ENCODE peak calls at places on chromosome 13, in ten cellular contexts. E is adrenal gland, F is heart right ventricle, T is HCT116, I is transverse colon, R is fibroblast of pulmonary artery, P is mammary epithelial cell, L is tibial nerve, H is thoracic aorta, Z is K562. M is an unnamed sample.

GRCh38 chr13:67023088-67023893 is 206.8 kb downstream of the PCDH9 start:
- DNase-seq in E (no peak), F (no peak), T (no peak), I (no peak), R (peak; percentile 90), P (peak; percentile 77), L (peak; percentile 12), H (no peak), Z (no peak), M (peak; percentile 86)

GRCh38 chr13:112842343-112842856 is 126.6 kb upstream of the MCF2L start:
- DNase-seq in E (peak; percentile 32), F (peak; percentile 61), T (no peak), I (no peak), R (peak; percentile 43), P (no peak), L (peak; percentile 31), H (no peak), Z (no peak), M (no peak)

GRCh38 chr13:39501711-39502324 is 101.2 kb downstream of the LHFPL6 start:
- DNase-seq in E (no peak), F (peak; percentile 65), T (no peak), I (no peak), R (no peak), P (no peak), L (no peak), H (no peak), Z (no peak), M (peak; percentile 2)

GRCh38 chr13:34165158-34165557 is 347.2 kb downstream of the RFC3 start:
- DNase-seq in E (no peak), F (no peak), T (no peak), I (no peak), R (no peak), P (no peak), L (no peak), H (no peak), Z (no peak), M (no peak)

GRCh38 chr13:49869514-49869913 is 66.6 kb downstream of the SPRYD7 start:
- DNase-seq in E (no peak), F (no peak), T (no peak), I (no peak), R (peak; percentile 53), P (no peak), L (peak; percentile 11), H (no peak), Z (peak; percentile 23), M (no peak)

GRCh38 chr13:76556632-76557031 is 329.6 kb downstream of the KCTD12 start:
- DNase-seq in E (no peak), F (no peak), T (no peak), I (no peak), R (no peak), P (no peak), L (no peak), H (no peak), Z (no peak), M (no peak)

GRCh38 chr13:105087941-105088340 is 1447.5 kb downstream of the EFNB2 start:
- DNase-seq in E (no peak), F (no peak), T (no peak), I (no peak), R (no peak), P (no peak), L (no peak), H (no peak), Z (no peak), M (no peak)

GRCh38 chr13:71358218-71358617 is 508.8 kb downstream of the DACH1 start:
- DNase-seq in E (no peak), F (no peak), T (no peak), I (no peak), R (no peak), P (peak; percentile 11), L (no peak), H (no peak), Z (no peak), M (no peak)

GRCh38 chr13:106432636-106433035 is 102.8 kb downstream of the EFNB2 start:
- DNase-seq in E (no peak), F (no peak), T (peak; percentile 41), I (no peak), R (peak; percentile 5), P (peak; percentile 4), L (no peak), H (no peak), Z (no peak), M (no peak)

GRCh38 chr13:23288564-23288963 is 107.8 kb downstream of the SGCG start:
- DNase-seq in E (no peak), F (no peak), T (no peak), I (no peak), R (peak; percentile 16), P (no peak), L (no peak), H (no peak), Z (no peak), M (no peak)

GRCh38 chr13:21338651-21339278 is 120.3 kb downstream of the ZDHHC20 start:
- DNase-seq in E (no peak), F (no peak), T (no peak), I (no peak), R (no peak), P (no peak), L (no peak), H (no peak), Z (no peak), M (no peak)

GRCh38 chr13:76903544-76904162 is 17.4 kb upstream of the KCTD12 start:
- DNase-seq in E (peak; percentile 75), F (peak; percentile 70), T (peak; percentile 69), I (peak; percentile 65), R (peak; percentile 91), P (peak; percentile 64), L (peak; percentile 63), H (no peak), Z (peak; percentile 64), M (no peak)

GRCh38 chr13:36674337-36675212 is 755 bp downstream of the SERTM1 start:
- DNase-seq in E (no peak), F (no peak), T (no peak), I (no peak), R (no peak), P (no peak), L (no peak), H (no peak), Z (no peak), M (no peak)
- H3K4me3 ChIP-seq in E (no peak overlapping the region), F (no peak overlapping the region), T (no peak overlapping the region), I (no peak overlapping the region), R (no peak overlapping the region), P (no peak overlapping the region), L (no peak overlapping the region), H (no peak overlapping the region), Z (no peak overlapping the region), M (no peak overlapping the region)

DNA sequence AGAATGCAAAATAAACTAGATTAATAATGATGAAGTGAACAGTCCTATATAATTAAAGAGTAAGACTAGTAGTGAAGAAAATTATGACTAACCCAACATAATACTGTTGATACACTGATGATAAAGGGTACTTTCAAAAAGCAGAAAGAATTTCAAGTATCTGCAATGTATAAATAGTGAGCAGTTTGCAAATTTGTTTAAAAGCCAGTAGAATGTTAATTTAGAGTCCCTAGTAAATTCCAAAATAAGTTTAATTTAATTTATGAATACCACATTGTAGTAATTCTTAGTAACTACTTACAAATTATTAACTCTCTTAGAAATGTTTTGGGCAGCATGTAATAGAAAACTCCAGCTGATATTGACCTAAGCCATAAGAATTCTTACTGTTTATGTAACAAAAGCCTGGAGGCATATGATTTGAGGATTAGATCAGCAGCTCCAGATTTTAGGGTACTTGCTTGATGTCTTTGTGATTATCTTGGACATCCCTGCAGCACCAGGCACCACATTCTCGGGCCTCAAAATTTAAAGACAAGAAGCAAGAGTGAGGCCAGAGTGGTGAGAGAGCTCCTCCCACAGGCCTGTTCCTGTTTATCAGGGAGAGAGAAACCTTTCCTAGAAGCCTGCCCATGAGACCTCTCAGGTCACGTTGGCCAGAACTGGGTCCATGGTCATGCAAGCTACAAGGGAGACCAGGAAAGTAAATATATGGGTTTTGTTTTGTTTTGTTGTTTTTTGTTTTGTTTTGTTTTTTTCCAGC is 67.6 kb upstream of the TDRD3 start:
- DNase-seq in E (peak; percentile 25), F (no peak), T (peak; percentile 18), I (peak; percentile 48), R (peak; percentile 45), P (peak; percentile 14), L (no peak), H (no peak), Z (peak; percentile 32), M (peak; percentile 16)
- TF ChIP-seq CTCF in E (no peak), F (peak; percentile 30), T (peak; percentile 57), I (no peak), R (peak; percentile 46), P (peak; percentile 73), L (no peak), H (no peak), Z (peak; percentile 73), M (peak; percentile 80)

GRCh38 chr13:45411631-45412030 is 6.5 kb downstream of the SLC25A30 start:
- DNase-seq in E (no peak), F (no peak), T (no peak), I (no peak), R (no peak), P (no peak), L (no peak), H (no peak), Z (no peak), M (no peak)

GRCh38 chr13:45412274-45413049 is 5.7 kb downstream of the SLC25A30 start:
- DNase-seq in E (no peak), F (no peak), T (no peak), I (no peak), R (no peak), P (no peak), L (no peak), H (no peak), Z (no peak), M (no peak)

GRCh38 chr13:45410466-45410865 is 7.7 kb downstream of the SLC25A30 start:
- DNase-seq in E (no peak), F (no peak), T (no peak), I (no peak), R (no peak), P (no peak), L (no peak), H (no peak), Z (no peak), M (no peak)

GRCh38 chr13:45409993-45410392 is 8.2 kb downstream of the SLC25A30 start:
- DNase-seq in E (no peak), F (no peak), T (no peak), I (no peak), R (no peak), P (no peak), L (no peak), H (no peak), Z (no peak), M (no peak)

DNA sequence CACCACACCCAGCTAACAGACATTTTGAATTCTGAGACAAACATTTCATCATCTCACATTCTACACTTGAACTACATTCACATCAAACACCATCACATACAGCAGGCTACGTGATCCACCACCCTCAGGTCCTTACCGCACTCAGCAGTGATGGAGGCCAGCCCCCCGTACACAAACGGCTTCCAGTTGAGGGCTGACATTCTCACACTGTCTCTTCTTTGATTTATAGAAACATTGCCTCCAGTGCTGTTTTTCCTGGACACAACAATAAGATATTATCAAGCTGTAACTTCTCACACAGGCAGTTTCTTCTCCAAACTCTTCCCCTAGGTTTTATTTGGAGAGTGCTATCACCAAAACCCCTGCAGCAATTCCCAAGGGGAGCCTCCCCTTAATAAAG is 6.9 kb downstream of the SLC25A30 start:
- DNase-seq in E (no peak), F (no peak), T (no peak), I (no peak), R (no peak), P (no peak), L (no peak), H (no peak), Z (no peak), M (no peak)
- H3K4me3 ChIP-seq in E (no peak overlapping the region), F (no peak overlapping the region), T (no peak overlapping the region), I (no peak overlapping the region), R (no peak overlapping the region), P (no peak overlapping the region), L (no peak overlapping the region), H (no peak overlapping the region), Z (no peak overlapping the region), M (no peak overlapping the region)

GRCh38 chr13:19959141-19959830 is 759 bp downstream of the ZMYM2 start:
- DNase-seq in E (peak; percentile 64), F (peak; percentile 51), T (peak; percentile 8), I (peak; percentile 61), R (peak; percentile 51), P (peak; percentile 34), L (peak; percentile 34), H (peak; percentile 8), Z (peak; percentile 30), M (no peak)
- TF ChIP-seq CTCF in E (no peak), F (peak; percentile 32), T (no peak), I (peak; percentile 25), R (no peak), P (peak; percentile 25), L (no peak), H (peak; percentile 23), Z (no peak), M (peak; percentile 3)